ENCODE peak calls at places on chromosomes 2 and 18, in seven cellular contexts. One of them, this sample, is unnamed.

GRCh38 chr2:160842286-160842685 is 317.9 kb upstream of the TANK start:
- DNase-seq in uterus: no peak
- DNase-seq in ovary: no peak
- DNase-seq in mammary epithelial cell: no peak
- DNase-seq in cardiac muscle cell: no peak
- DNase-seq in colonic mucosa: no peak
- DNase-seq in CD4-positive, alpha-beta memory T cell: no peak
- DNase-seq in this sample: no peak

GRCh38 chr2:173656086-173656485 is 301.4 kb downstream of the CDCA7 start:
- DNase-seq in uterus: no peak
- DNase-seq in ovary: no peak
- DNase-seq in mammary epithelial cell: no peak
- DNase-seq in cardiac muscle cell: no peak
- DNase-seq in colonic mucosa: no peak
- DNase-seq in CD4-positive, alpha-beta memory T cell: no peak
- DNase-seq in this sample: no peak

GRCh38 chr2:57877811-57878572 is 168.6 kb upstream of the VRK2 start:
- DNase-seq in uterus: no peak
- DNase-seq in ovary: no peak
- DNase-seq in mammary epithelial cell: no peak
- DNase-seq in cardiac muscle cell: no peak
- DNase-seq in colonic mucosa: no peak
- DNase-seq in CD4-positive, alpha-beta memory T cell: no peak
- DNase-seq in this sample: no peak

GRCh38 chr2:46239175-46239846 is 57.9 kb upstream of the EPAS1 start:
- DNase-seq in uterus: no peak
- DNase-seq in ovary: no peak
- DNase-seq in mammary epithelial cell: no peak
- DNase-seq in cardiac muscle cell: no peak
- DNase-seq in colonic mucosa: no peak
- DNase-seq in CD4-positive, alpha-beta memory T cell: no peak
- DNase-seq in this sample: no peak

GRCh38 chr18:51039138-51040112 is 9.4 kb downstream of the SMAD4 start:
- DNase-seq in uterus: no peak
- DNase-seq in ovary: no peak
- DNase-seq in mammary epithelial cell: peak; percentile 20
- DNase-seq in cardiac muscle cell: no peak
- DNase-seq in colonic mucosa: peak; percentile 25
- DNase-seq in CD4-positive, alpha-beta memory T cell: peak; percentile 13
- DNase-seq in this sample: no peak

GRCh38 chr2:228675042-228675441 is 493.6 kb upstream of the SPHKAP start:
- DNase-seq in uterus: peak; percentile 41
- DNase-seq in ovary: no peak
- DNase-seq in mammary epithelial cell: no peak
- DNase-seq in cardiac muscle cell: no peak
- DNase-seq in colonic mucosa: no peak
- DNase-seq in CD4-positive, alpha-beta memory T cell: no peak
- DNase-seq in this sample: no peak

GRCh38 chr2:105517814-105518705 is 119.2 kb upstream of the FHL2 start:
- DNase-seq in uterus: no peak
- DNase-seq in ovary: peak; percentile 48
- DNase-seq in mammary epithelial cell: no peak
- DNase-seq in cardiac muscle cell: no peak
- DNase-seq in colonic mucosa: no peak
- DNase-seq in CD4-positive, alpha-beta memory T cell: no peak
- DNase-seq in this sample: peak; percentile 61

GRCh38 chr2:105521176-105521575 is 122.3 kb upstream of the FHL2 start:
- DNase-seq in uterus: no peak
- DNase-seq in ovary: no peak
- DNase-seq in mammary epithelial cell: no peak
- DNase-seq in cardiac muscle cell: peak; percentile 26
- DNase-seq in colonic mucosa: no peak
- DNase-seq in CD4-positive, alpha-beta memory T cell: peak; percentile 11
- DNase-seq in this sample: no peak

GRCh38 chr18:10067670-10068659 is 154.1 kb downstream of the VAPA start:
- DNase-seq in uterus: no peak
- DNase-seq in ovary: no peak
- DNase-seq in mammary epithelial cell: no peak
- DNase-seq in cardiac muscle cell: no peak
- DNase-seq in colonic mucosa: no peak
- DNase-seq in CD4-positive, alpha-beta memory T cell: no peak
- DNase-seq in this sample: no peak

GRCh38 chr18:55090566-55091187 is 131.4 kb upstream of the CCDC68 start:
- DNase-seq in uterus: no peak
- DNase-seq in ovary: no peak
- DNase-seq in mammary epithelial cell: no peak
- DNase-seq in cardiac muscle cell: no peak
- DNase-seq in colonic mucosa: no peak
- DNase-seq in CD4-positive, alpha-beta memory T cell: no peak
- DNase-seq in this sample: no peak

GRCh38 chr2:86231680-86232372 is 32.6 kb downstream of the MRPL35 start:
- DNase-seq in uterus: no peak
- DNase-seq in ovary: no peak
- DNase-seq in mammary epithelial cell: no peak
- DNase-seq in cardiac muscle cell: no peak
- DNase-seq in colonic mucosa: no peak
- DNase-seq in CD4-positive, alpha-beta memory T cell: no peak
- DNase-seq in this sample: no peak

GRCh38 chr2:130390460-130391057 is 34.7 kb downstream of the PTPN18 start:
- DNase-seq in uterus: no peak
- DNase-seq in ovary: peak; percentile 43
- DNase-seq in mammary epithelial cell: no peak
- DNase-seq in cardiac muscle cell: no peak
- DNase-seq in colonic mucosa: peak; percentile 71
- DNase-seq in CD4-positive, alpha-beta memory T cell: no peak
- DNase-seq in this sample: peak; percentile 33

GRCh38 chr2:138298900-138299299 is 202.7 kb upstream of the SPOPL start:
- DNase-seq in uterus: no peak
- DNase-seq in ovary: no peak
- DNase-seq in mammary epithelial cell: no peak
- DNase-seq in cardiac muscle cell: no peak
- DNase-seq in colonic mucosa: no peak
- DNase-seq in CD4-positive, alpha-beta memory T cell: no peak
- DNase-seq in this sample: no peak

GRCh38 chr2:228426502-228427216 is 245.2 kb upstream of the SPHKAP start:
- DNase-seq in uterus: no peak
- DNase-seq in ovary: no peak
- DNase-seq in mammary epithelial cell: no peak
- DNase-seq in cardiac muscle cell: no peak
- DNase-seq in colonic mucosa: no peak
- DNase-seq in CD4-positive, alpha-beta memory T cell: no peak
- DNase-seq in this sample: no peak

DNA sequence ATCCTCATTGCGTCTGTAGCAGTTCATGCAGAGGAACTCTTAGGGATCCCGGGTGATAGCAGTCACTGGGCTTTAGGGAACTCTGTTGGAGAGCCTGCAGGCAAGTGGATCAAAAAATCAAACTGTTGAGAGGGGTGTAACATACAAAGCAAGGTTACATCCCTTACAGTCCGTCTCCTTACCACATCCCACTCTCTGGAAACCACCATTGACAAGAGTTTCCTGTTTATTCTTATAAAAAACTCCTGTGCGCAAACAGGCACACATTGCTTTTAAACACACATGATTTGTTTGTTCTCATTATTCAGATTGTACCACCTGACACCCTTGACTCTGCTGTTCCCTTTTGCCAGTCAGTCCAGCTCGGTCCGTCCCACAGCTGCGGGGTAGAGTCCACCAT is 137.7 kb downstream of the LTBP1 start:
- DNase-seq in uterus: no peak
- DNase-seq in ovary: no peak
- DNase-seq in mammary epithelial cell: no peak
- DNase-seq in cardiac muscle cell: no peak
- DNase-seq in colonic mucosa: no peak
- DNase-seq in CD4-positive, alpha-beta memory T cell: no peak
- DNase-seq in this sample: no peak
- H3K4me1 ChIP-seq in uterus: no peaks in the 10 kb centered on the region
- H3K4me1 ChIP-seq in ovary: peaks cover 5% of the 10 kb centered on the region
- H3K4me1 ChIP-seq in mammary epithelial cell: no peaks in the 10 kb centered on the region
- H3K4me1 ChIP-seq in cardiac muscle cell: peaks cover 6% of the 10 kb centered on the region
- H3K4me1 ChIP-seq in colonic mucosa: no peaks in the 10 kb centered on the region
- H3K4me1 ChIP-seq in CD4-positive, alpha-beta memory T cell: no peaks in the 10 kb centered on the region
- H3K4me1 ChIP-seq in this sample: peaks cover 10% of the 10 kb centered on the region

GRCh38 chr2:54638774-54639187 is 84.7 kb upstream of the EML6 start:
- DNase-seq in uterus: no peak
- DNase-seq in ovary: no peak
- DNase-seq in mammary epithelial cell: no peak
- DNase-seq in cardiac muscle cell: no peak
- DNase-seq in colonic mucosa: no peak
- DNase-seq in CD4-positive, alpha-beta memory T cell: no peak
- DNase-seq in this sample: no peak

GRCh38 chr2:54638103-54638502 is 85.4 kb upstream of the EML6 start:
- DNase-seq in uterus: no peak
- DNase-seq in ovary: no peak
- DNase-seq in mammary epithelial cell: no peak
- DNase-seq in cardiac muscle cell: no peak
- DNase-seq in colonic mucosa: no peak
- DNase-seq in CD4-positive, alpha-beta memory T cell: no peak
- DNase-seq in this sample: no peak

GRCh38 chr2:54640834-54641540 is 82.5 kb upstream of the EML6 start:
- DNase-seq in uterus: no peak
- DNase-seq in ovary: no peak
- DNase-seq in mammary epithelial cell: no peak
- DNase-seq in cardiac muscle cell: no peak
- DNase-seq in colonic mucosa: no peak
- DNase-seq in CD4-positive, alpha-beta memory T cell: no peak
- DNase-seq in this sample: no peak

GRCh38 chr2:54641988-54642387 is 81.5 kb upstream of the EML6 start:
- DNase-seq in uterus: no peak
- DNase-seq in ovary: no peak
- DNase-seq in mammary epithelial cell: no peak
- DNase-seq in cardiac muscle cell: no peak
- DNase-seq in colonic mucosa: no peak
- DNase-seq in CD4-positive, alpha-beta memory T cell: no peak
- DNase-seq in this sample: no peak

GRCh38 chr2:54639609-54640008 is 83.9 kb upstream of the EML6 start:
- DNase-seq in uterus: no peak
- DNase-seq in ovary: no peak
- DNase-seq in mammary epithelial cell: peak; percentile 68
- DNase-seq in cardiac muscle cell: no peak
- DNase-seq in colonic mucosa: no peak
- DNase-seq in CD4-positive, alpha-beta memory T cell: no peak
- DNase-seq in this sample: no peak
- H3K36me3 ChIP-seq in uterus: no peaks in the 10 kb centered on the region
- H3K36me3 ChIP-seq in ovary: no peaks in the 10 kb centered on the region
- H3K36me3 ChIP-seq in mammary epithelial cell: peaks cover 31% of the 10 kb centered on the region
- H3K36me3 ChIP-seq in cardiac muscle cell: peaks cover 69% of the 10 kb centered on the region
- H3K36me3 ChIP-seq in colonic mucosa: peaks cover 26% of the 10 kb centered on the region
- H3K36me3 ChIP-seq in CD4-positive, alpha-beta memory T cell: peaks cover 34% of the 10 kb centered on the region
- H3K36me3 ChIP-seq in this sample: peaks cover 55% of the 10 kb centered on the region

GRCh38 chr18:63253018-63253417 is 66.6 kb downstream of the BCL2 start:
- DNase-seq in uterus: no peak
- DNase-seq in ovary: no peak
- DNase-seq in mammary epithelial cell: no peak
- DNase-seq in cardiac muscle cell: no peak
- DNase-seq in colonic mucosa: no peak
- DNase-seq in CD4-positive, alpha-beta memory T cell: no peak
- DNase-seq in this sample: no peak
- H3K4me3 ChIP-seq in uterus: no peak overlapping the region
- H3K4me3 ChIP-seq in ovary: no peak overlapping the region
- H3K4me3 ChIP-seq in mammary epithelial cell: no peak overlapping the region
- H3K4me3 ChIP-seq in cardiac muscle cell: no peak overlapping the region
- H3K4me3 ChIP-seq in colonic mucosa: no peak overlapping the region
- H3K4me3 ChIP-seq in CD4-positive, alpha-beta memory T cell: no peak overlapping the region
- H3K4me3 ChIP-seq in this sample: peak overlapping the region; percentile 44

DNA sequence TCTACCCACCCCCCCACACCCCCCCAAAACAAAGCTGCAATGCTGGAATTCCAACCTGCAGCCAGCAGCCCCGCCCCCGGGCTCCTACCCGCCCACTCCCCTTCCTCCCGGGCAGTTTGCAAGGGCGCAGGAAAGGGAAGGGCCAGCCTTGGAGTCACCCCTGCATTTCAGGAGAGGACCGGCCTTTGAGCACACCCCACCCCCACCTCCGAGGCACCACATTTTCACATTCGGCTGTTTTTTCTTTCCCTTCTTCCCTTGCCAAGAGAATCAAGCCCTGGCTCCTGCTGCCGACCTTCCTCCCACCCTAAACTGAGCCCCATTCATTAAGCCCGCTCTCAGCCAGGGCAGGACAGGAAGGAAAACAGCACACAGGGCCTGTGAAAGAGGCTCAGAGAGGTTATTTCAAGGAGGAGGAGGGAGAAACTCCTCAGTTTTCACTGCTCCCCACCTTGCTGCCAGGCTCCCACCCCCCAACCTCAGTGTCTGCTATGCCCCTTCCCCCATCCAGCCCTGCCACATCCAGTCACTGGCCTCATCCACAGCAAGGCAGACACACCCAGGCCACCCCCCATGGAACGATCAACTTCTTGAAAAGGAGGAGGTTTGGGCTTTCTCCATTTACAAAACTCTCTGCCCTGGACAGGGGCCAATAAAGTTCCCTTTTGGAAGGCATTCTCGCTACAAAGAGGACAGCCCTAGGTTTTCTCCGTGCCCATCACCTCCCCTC is 11.2 kb downstream of the SMAD7 start:
- DNase-seq in uterus: no peak
- DNase-seq in ovary: peak; percentile 60
- DNase-seq in mammary epithelial cell: no peak
- DNase-seq in cardiac muscle cell: no peak
- DNase-seq in colonic mucosa: no peak
- DNase-seq in CD4-positive, alpha-beta memory T cell: no peak
- DNase-seq in this sample: no peak
- H3K4me1 ChIP-seq in uterus: peaks cover 73% of the 10 kb centered on the region
- H3K4me1 ChIP-seq in ovary: peaks cover 39% of the 10 kb centered on the region
- H3K4me1 ChIP-seq in mammary epithelial cell: peaks cover 76% of the 10 kb centered on the region
- H3K4me1 ChIP-seq in cardiac muscle cell: peaks cover 88% of the 10 kb centered on the region
- H3K4me1 ChIP-seq in colonic mucosa: peaks cover 33% of the 10 kb centered on the region
- H3K4me1 ChIP-seq in CD4-positive, alpha-beta memory T cell: peaks cover 97% of the 10 kb centered on the region
- H3K4me1 ChIP-seq in this sample: peaks cover 86% of the 10 kb centered on the region

This sample was measured in psoas muscle.